ENCODE peak calls at places on chromosomes 5 and 9, in nine cellular contexts. Q is GM12891, C is H54, K is NB4, H is right lobe of liver, G is IMR-90, E is heart left ventricle, L is K562, X is stomach. J is an unnamed sample.

GRCh38 chr5:149205625-149206523 is 64.6 kb downstream of the ABLIM3 start:
- DNase-seq in Q (no peak), C (no peak), K (no peak), H (peak), G (peak), E (peak), L (no peak), X (no peak), J (no peak)

GRCh38 chr5:151319334-151319733 is 15.8 kb upstream of the SLC36A3 start:
- DNase-seq in Q (peak), C (peak), K (peak), H (no peak), G (peak), E (peak), L (peak), X (no peak), J (no peak)

GRCh38 chr9:36676823-36677521 is 104.3 kb downstream of the MELK start:
- DNase-seq in Q (no peak), C (no peak), K (no peak), H (no peak), G (peak), E (no peak), L (no peak), X (no peak), J (no peak)

GRCh38 chr9:5895782-5896181 is 5.1 kb downstream of the MLANA start:
- DNase-seq in Q (no peak), C (no peak), K (no peak), H (no peak), G (no peak), E (peak), L (no peak), X (no peak), J (no peak)

GRCh38 chr9:115540091-115540490 is 422.1 kb upstream of the TNC start:
- DNase-seq in Q (no peak), C (no peak), K (no peak), H (no peak), G (peak), E (no peak), L (no peak), X (no peak), J (no peak)

GRCh38 chr9:91275641-91276040 is 86.1 kb downstream of the AUH start:
- DNase-seq in Q (no peak), C (no peak), K (no peak), H (no peak), G (no peak), E (no peak), L (no peak), X (no peak), J (no peak)

GRCh38 chr5:104130320-104130719 is 567.7 kb upstream of the NUDT12 start:
- DNase-seq in Q (no peak), C (no peak), K (no peak), H (no peak), G (peak), E (no peak), L (no peak), X (no peak), J (no peak)

GRCh38 chr5:38450627-38451371 is 105.6 kb downstream of the LIFR start:
- DNase-seq in Q (no peak), C (no peak), K (no peak), H (no peak), G (peak), E (no peak), L (no peak), X (no peak), J (no peak)

GRCh38 chr5:148378670-148379069 is 5.1 kb upstream of the FBXO38 start:
- DNase-seq in Q (no peak), C (no peak), K (peak), H (no peak), G (no peak), E (no peak), L (no peak), X (no peak), J (no peak)

GRCh38 chr5:123578390-123578789 is 66.4 kb downstream of the CSNK1G3 start:
- DNase-seq in Q (no peak), C (no peak), K (no peak), H (no peak), G (no peak), E (no peak), L (no peak), X (no peak), J (no peak)

DNA sequence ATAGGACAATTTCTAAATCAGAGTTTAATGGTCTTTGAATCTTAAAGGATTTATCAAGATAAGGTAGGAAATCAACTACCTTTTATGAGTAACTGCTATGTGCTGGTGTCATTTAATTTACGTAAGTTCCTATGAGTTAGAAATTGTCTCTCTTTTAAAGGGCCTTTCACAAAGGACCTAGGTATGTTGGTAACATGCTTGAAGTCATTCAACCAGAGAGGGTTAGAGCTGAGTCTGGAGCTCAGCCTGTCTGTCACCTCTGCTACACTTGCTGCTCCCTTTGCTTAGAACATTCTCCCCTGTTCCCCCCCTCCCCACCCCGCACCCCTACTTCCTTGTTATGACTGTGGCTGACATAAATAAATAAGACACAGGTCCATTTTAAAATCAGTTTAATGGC is 190.3 kb upstream of the SEMA6A start:
- DNase-seq in Q (no peak), C (no peak), K (no peak), H (no peak), G (no peak), E (no peak), L (no peak), X (no peak), J (no peak)
- TF ChIP-seq POLR2A in Q (no peak), C (no peak), K (no peak), H (no peak), G (no peak), E (no peak), L (no peak), X (no peak), J (no peak)

DNA sequence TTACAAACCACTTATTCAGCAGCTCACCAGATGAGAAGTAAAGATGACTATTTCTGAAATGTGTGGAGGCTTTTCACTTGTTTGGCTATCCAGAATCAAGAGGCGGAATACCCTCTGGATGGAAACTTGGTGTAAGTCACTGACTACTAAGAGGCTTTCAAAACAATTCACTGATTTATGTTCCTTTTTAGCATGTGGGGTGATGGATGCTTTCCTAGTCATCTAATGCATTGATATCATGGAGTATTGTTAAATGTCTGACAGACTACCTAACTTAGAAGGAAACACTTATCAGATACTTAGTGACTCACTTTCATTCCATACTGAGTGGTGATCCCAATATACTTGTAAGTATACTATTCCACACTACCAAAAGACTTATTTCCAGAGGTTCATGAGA is 141.4 kb downstream of the PLK2 start:
- DNase-seq in Q (no peak), C (no peak), K (no peak), H (no peak), G (peak), E (no peak), L (no peak), X (no peak), J (no peak)
- TF ChIP-seq POLR2A in Q (no peak), C (no peak), K (no peak), H (no peak), G (no peak), E (no peak), L (no peak), X (no peak), J (no peak)

GRCh38 chr5:157381746-157382145 is 78.3 kb upstream of the NIPAL4 start:
- DNase-seq in Q (no peak), C (no peak), K (no peak), H (no peak), G (no peak), E (no peak), L (no peak), X (no peak), J (no peak)
- TF ChIP-seq POLR2A in Q (no peak), C (no peak), K (no peak), H (no peak), G (no peak), E (no peak), L (no peak), X (no peak), J (no peak)

GRCh38 chr5:126600631-126601511 is at the start of gene PHAX:
- DNase-seq in Q (peak), C (peak), K (peak), H (peak), G (peak), E (peak), L (peak), X (peak), J (peak)
- TF ChIP-seq POLR2A in Q (peak), C (peak), K (peak), H (no peak), G (peak), E (no peak), L (peak), X (no peak), J (peak)

DNA sequence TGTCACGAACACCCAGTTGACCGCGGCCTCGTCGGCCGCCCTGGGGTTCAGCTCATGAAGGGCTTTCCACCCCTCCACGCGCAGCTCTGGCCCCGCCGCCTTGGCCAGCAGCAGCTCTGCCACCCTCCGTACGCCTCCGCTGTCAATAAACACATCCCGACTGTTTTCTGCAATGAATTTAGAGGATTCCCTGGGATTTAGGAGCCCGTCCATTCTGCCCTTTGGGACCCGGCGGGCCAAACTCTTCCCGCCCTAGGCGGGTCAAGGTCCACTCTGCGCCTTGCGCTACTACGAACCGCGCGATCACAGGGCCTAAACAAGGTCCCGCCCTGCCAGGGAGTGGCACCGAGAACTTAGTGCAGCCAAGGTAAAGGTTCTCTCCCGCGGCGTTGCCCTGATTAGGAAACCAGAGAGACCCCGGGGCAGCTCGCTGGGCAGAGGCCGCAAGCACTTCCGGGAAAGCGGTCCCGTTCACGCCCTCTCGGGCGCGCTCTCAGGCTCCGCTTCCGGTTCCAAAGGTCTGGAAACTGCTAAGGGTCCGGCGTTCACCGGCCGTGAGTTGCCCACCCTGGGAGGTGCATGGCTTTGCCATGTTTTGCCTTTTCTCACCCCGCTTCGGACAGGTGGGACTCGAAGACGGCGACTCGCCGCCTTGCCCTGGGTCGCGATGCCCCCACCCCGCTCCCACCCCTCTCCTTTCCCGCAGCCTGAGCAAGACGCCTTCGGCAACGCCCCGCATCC is 23.6 kb downstream of the HNRNPK start:
- DNase-seq in Q (peak), C (no peak), K (peak), H (peak), G (no peak), E (peak), L (peak), X (peak), J (peak)
- TF ChIP-seq POLR2A in Q (peak), C (peak), K (no peak), H (peak), G (no peak), E (no peak), L (peak), X (no peak), J (peak)

DNA sequence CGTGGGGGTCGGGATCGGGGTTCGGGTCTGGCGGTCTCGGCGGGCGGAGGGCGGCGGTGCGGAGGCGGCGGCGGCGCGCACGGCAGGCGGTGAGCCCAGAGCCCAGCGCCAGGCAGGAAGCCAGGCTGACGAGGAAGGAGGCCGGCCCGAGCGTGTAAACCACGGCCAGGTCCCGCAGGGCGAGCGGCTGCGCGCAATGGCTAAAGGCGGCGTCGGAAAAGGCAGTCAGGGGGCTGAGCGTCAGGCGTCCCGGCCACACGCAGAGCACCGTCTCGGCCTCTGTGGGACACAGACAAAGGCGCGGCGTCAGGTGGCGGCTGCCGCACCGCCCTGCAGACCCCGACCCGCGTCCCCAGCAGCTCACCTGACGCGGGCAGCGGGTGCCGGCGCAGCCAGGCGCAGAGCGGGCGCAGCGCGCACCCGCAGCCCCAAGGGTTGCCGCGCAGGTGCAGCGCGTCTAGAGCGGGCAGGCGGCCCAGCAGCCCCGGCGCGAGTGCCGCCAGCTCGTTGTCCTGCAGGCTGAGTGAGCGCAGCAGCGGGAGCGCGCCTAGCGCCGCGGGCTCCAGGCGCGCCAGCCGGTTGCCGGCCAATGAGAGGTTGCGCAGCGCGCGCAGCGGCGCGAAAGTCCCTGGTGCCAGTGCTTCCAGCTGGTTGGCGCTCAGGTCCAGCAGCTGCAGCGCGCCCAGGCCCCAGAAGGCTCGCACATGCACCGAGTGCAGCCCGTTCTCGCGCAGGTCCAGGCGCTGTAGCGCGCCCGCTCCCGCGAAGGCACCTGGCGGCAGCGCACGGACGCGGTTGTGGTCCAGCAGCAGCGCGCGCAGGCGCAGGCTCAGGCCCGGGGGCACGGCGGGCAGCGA is 716 bp downstream of the LRRC26 start:
- DNase-seq in Q (peak), C (no peak), K (peak), H (no peak), G (peak), E (no peak), L (peak), X (peak), J (peak)
- TF ChIP-seq POLR2A in Q (no peak), C (peak), K (no peak), H (no peak), G (no peak), E (no peak), L (no peak), X (no peak), J (no peak)

DNA sequence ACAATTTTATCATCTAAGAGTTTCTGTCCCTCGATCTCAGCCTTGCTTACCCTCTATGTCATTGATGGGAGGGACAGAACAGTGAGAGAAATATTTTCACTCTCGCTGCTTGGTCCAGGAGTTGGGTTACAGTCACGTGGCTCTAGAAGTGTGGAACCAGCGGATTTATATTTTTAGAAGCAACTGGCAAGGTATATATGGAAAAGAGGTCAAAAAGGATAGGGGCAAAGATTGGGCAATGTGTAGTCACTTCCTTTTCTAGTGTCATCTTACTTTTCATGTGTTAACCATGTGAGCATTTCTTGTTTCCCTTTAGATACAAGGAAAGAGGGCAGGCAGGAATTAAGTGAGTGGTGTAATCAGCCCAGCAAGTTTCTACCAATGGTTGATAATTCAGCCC is 111.5 kb upstream of the ZNF366 start:
- DNase-seq in Q (no peak), C (no peak), K (peak), H (no peak), G (peak), E (no peak), L (no peak), X (no peak), J (no peak)
- TF ChIP-seq POLR2A in Q (no peak), C (no peak), K (no peak), H (no peak), G (no peak), E (no peak), L (no peak), X (no peak), J (no peak)

GRCh38 chr5:172901788-172902496 is 57.3 kb upstream of the RPL26L1 start:
- DNase-seq in Q (no peak), C (no peak), K (no peak), H (no peak), G (peak), E (no peak), L (peak), X (no peak), J (no peak)

GRCh38 chr5:172902497-172903472 is 56.4 kb upstream of the RPL26L1 start:
- DNase-seq in Q (no peak), C (peak), K (peak), H (peak), G (peak), E (peak), L (peak), X (peak), J (peak)

GRCh38 chr5:172898513-172899369 is 60.5 kb upstream of the RPL26L1 start:
- DNase-seq in Q (no peak), C (no peak), K (no peak), H (no peak), G (no peak), E (no peak), L (no peak), X (no peak), J (no peak)

GRCh38 chr5:172899436-172899835 is 59.8 kb upstream of the RPL26L1 start:
- DNase-seq in Q (no peak), C (no peak), K (no peak), H (no peak), G (no peak), E (no peak), L (no peak), X (no peak), J (no peak)

GRCh38 chr5:172901012-172901780 is 58.0 kb upstream of the RPL26L1 start:
- DNase-seq in Q (no peak), C (no peak), K (peak), H (peak), G (peak), E (peak), L (peak), X (peak), J (peak)
- TF ChIP-seq POLR2A in Q (no peak), C (no peak), K (no peak), H (no peak), G (peak), E (no peak), L (no peak), X (no peak), J (no peak)

GRCh38 chr9:92988215-92988731 is 41.0 kb downstream of the FGD3 start:
- DNase-seq in Q (no peak), C (no peak), K (no peak), H (no peak), G (no peak), E (no peak), L (no peak), X (no peak), J (no peak)
- TF ChIP-seq POLR2A in Q (no peak), C (no peak), K (no peak), H (no peak), G (no peak), E (no peak), L (no peak), X (no peak), J (no peak)

GRCh38 chr9:97921959-97922905 is at the start of gene TRMO:
- DNase-seq in Q (peak), C (peak), K (peak), H (peak), G (peak), E (peak), L (peak), X (peak), J (peak)
- TF ChIP-seq POLR2A in Q (peak), C (peak), K (peak), H (peak), G (peak), E (peak), L (peak), X (no peak), J (peak)

J was measured in erythroblast.